ENCODE peak calls at places on chromosomes 11 and 22, in eight cellular contexts. One of them, this sample, is unnamed.

GRCh38 chr11:68798221-68798813 is 43.4 kb downstream of the CPT1A start:
- DNase-seq in endodermal cell: peak; percentile 92
- DNase-seq in activated CD4-positive, alpha-beta T cell treated with anti-CD3 and anti-CD28 coated beads, Interleukin-2, amount 50 U/mL, for 48 hours: peak; percentile 55
- DNase-seq in CD8-positive, alpha-beta T cell: no peak
- DNase-seq in anterior cingulate cortex: no peak
- DNase-seq in AML-193: no peak
- DNase-seq in NCI-H510A treated with DMSO at 0.1 percent for 48 hours: no peak
- DNase-seq in NCI-H2171: no peak
- DNase-seq in this sample: peak; percentile 52

GRCh38 chr11:87185228-87185627 is 147.5 kb downstream of the TMEM135 start:
- DNase-seq in AML-193: no peak
- DNase-seq in anterior cingulate cortex: no peak
- DNase-seq in NCI-H510A treated with DMSO at 0.1 percent for 48 hours: no peak
- DNase-seq in endodermal cell: no peak
- DNase-seq in activated CD4-positive, alpha-beta T cell treated with anti-CD3 and anti-CD28 coated beads, Interleukin-2, amount 50 U/mL, for 48 hours: no peak
- DNase-seq in NCI-H2171: no peak
- DNase-seq in CD8-positive, alpha-beta T cell: no peak
- DNase-seq in this sample: no peak

GRCh38 chr22:20741634-20742581 is 32.0 kb upstream of the SERPIND1 start:
- DNase-seq in anterior cingulate cortex: no peak
- DNase-seq in AML-193: peak; percentile 20
- DNase-seq in NCI-H2171: no peak
- DNase-seq in NCI-H510A treated with DMSO at 0.1 percent for 48 hours: peak; percentile 50
- DNase-seq in activated CD4-positive, alpha-beta T cell treated with anti-CD3 and anti-CD28 coated beads, Interleukin-2, amount 50 U/mL, for 48 hours: peak; percentile 41
- DNase-seq in CD8-positive, alpha-beta T cell: no peak
- DNase-seq in endodermal cell: peak; percentile 73
- DNase-seq in this sample: peak; percentile 70

GRCh38 chr11:118870396-118871343 is 13.0 kb upstream of the CXCR5 start:
- DNase-seq in endodermal cell: peak; percentile 69
- DNase-seq in NCI-H510A treated with DMSO at 0.1 percent for 48 hours: peak; percentile 44
- DNase-seq in activated CD4-positive, alpha-beta T cell treated with anti-CD3 and anti-CD28 coated beads, Interleukin-2, amount 50 U/mL, for 48 hours: no peak
- DNase-seq in AML-193: no peak
- DNase-seq in anterior cingulate cortex: peak; percentile 69
- DNase-seq in NCI-H2171: no peak
- DNase-seq in CD8-positive, alpha-beta T cell: no peak
- DNase-seq in this sample: peak; percentile 22

GRCh38 chr11:65604258-65604657 is 8.7 kb upstream of the KCNK7 start:
- DNase-seq in endodermal cell: no peak
- DNase-seq in CD8-positive, alpha-beta T cell: no peak
- DNase-seq in anterior cingulate cortex: no peak
- DNase-seq in NCI-H2171: no peak
- DNase-seq in AML-193: no peak
- DNase-seq in NCI-H510A treated with DMSO at 0.1 percent for 48 hours: no peak
- DNase-seq in activated CD4-positive, alpha-beta T cell treated with anti-CD3 and anti-CD28 coated beads, Interleukin-2, amount 50 U/mL, for 48 hours: no peak
- DNase-seq in this sample: no peak

GRCh38 chr22:25650834-25651233 is 86.4 kb downstream of the GRK3 start:
- DNase-seq in AML-193: peak; percentile 61
- DNase-seq in NCI-H2171: no peak
- DNase-seq in CD8-positive, alpha-beta T cell: no peak
- DNase-seq in endodermal cell: no peak
- DNase-seq in anterior cingulate cortex: no peak
- DNase-seq in activated CD4-positive, alpha-beta T cell treated with anti-CD3 and anti-CD28 coated beads, Interleukin-2, amount 50 U/mL, for 48 hours: no peak
- DNase-seq in NCI-H510A treated with DMSO at 0.1 percent for 48 hours: no peak
- DNase-seq in this sample: peak; percentile 81

GRCh38 chr11:3683039-3683438 is 11.9 kb upstream of the CHRNA10 start:
- DNase-seq in CD8-positive, alpha-beta T cell: no peak
- DNase-seq in anterior cingulate cortex: no peak
- DNase-seq in endodermal cell: no peak
- DNase-seq in AML-193: no peak
- DNase-seq in NCI-H510A treated with DMSO at 0.1 percent for 48 hours: no peak
- DNase-seq in NCI-H2171: no peak
- DNase-seq in activated CD4-positive, alpha-beta T cell treated with anti-CD3 and anti-CD28 coated beads, Interleukin-2, amount 50 U/mL, for 48 hours: no peak
- DNase-seq in this sample: no peak

GRCh38 chr11:72349616-72350218 is 84.6 kb downstream of the CLPB start:
- DNase-seq in NCI-H510A treated with DMSO at 0.1 percent for 48 hours: no peak
- DNase-seq in endodermal cell: no peak
- DNase-seq in activated CD4-positive, alpha-beta T cell treated with anti-CD3 and anti-CD28 coated beads, Interleukin-2, amount 50 U/mL, for 48 hours: no peak
- DNase-seq in anterior cingulate cortex: no peak
- DNase-seq in NCI-H2171: no peak
- DNase-seq in AML-193: no peak
- DNase-seq in CD8-positive, alpha-beta T cell: no peak
- DNase-seq in this sample: no peak

GRCh38 chr22:32758866-32759385 is 42.6 kb upstream of the TIMP3 start:
- DNase-seq in NCI-H510A treated with DMSO at 0.1 percent for 48 hours: no peak
- DNase-seq in endodermal cell: no peak
- DNase-seq in CD8-positive, alpha-beta T cell: no peak
- DNase-seq in anterior cingulate cortex: no peak
- DNase-seq in activated CD4-positive, alpha-beta T cell treated with anti-CD3 and anti-CD28 coated beads, Interleukin-2, amount 50 U/mL, for 48 hours: no peak
- DNase-seq in AML-193: no peak
- DNase-seq in NCI-H2171: no peak
- DNase-seq in this sample: no peak

GRCh38 chr11:10302294-10302743 is 2.6 kb upstream of the ADM start:
- DNase-seq in anterior cingulate cortex: no peak
- DNase-seq in AML-193: no peak
- DNase-seq in NCI-H510A treated with DMSO at 0.1 percent for 48 hours: no peak
- DNase-seq in CD8-positive, alpha-beta T cell: no peak
- DNase-seq in activated CD4-positive, alpha-beta T cell treated with anti-CD3 and anti-CD28 coated beads, Interleukin-2, amount 50 U/mL, for 48 hours: no peak
- DNase-seq in endodermal cell: peak; percentile 64
- DNase-seq in NCI-H2171: no peak
- DNase-seq in this sample: no peak